ENCODE peak calls at places on chromosomes 13 and 19, in ten cellular contexts. One of them, this sample, is unnamed.

GRCh38 chr19:35117017-35117570 is 1.5 kb downstream of the FXYD3 start:
- DNase-seq in progenitor cell of endocrine pancreas: no peak
- DNase-seq in AG04450: no peak
- DNase-seq in endodermal cell: no peak
- DNase-seq in suprapubic skin: no peak
- DNase-seq in AG04449: no peak
- DNase-seq in omental fat pad: no peak
- DNase-seq in cardiac fibroblast: no peak
- DNase-seq in type B pancreatic cell: no peak
- DNase-seq in Calu3: no peak
- DNase-seq in this sample: peak

GRCh38 chr19:55605637-55606470 is at the start of gene ZNF865:
- DNase-seq in progenitor cell of endocrine pancreas: no peak
- DNase-seq in AG04450: peak
- DNase-seq in endodermal cell: peak
- DNase-seq in suprapubic skin: peak
- DNase-seq in AG04449: no peak
- DNase-seq in omental fat pad: peak
- DNase-seq in cardiac fibroblast: peak
- DNase-seq in type B pancreatic cell: no peak
- DNase-seq in Calu3: peak
- DNase-seq in this sample: no peak

GRCh38 chr19:2286402-2287140 is 4.6 kb upstream of the PEAK3 start:
- DNase-seq in progenitor cell of endocrine pancreas: no peak
- DNase-seq in AG04450: no peak
- DNase-seq in endodermal cell: no peak
- DNase-seq in suprapubic skin: no peak
- DNase-seq in AG04449: no peak
- DNase-seq in omental fat pad: no peak
- DNase-seq in cardiac fibroblast: no peak
- DNase-seq in type B pancreatic cell: no peak
- DNase-seq in Calu3: no peak
- DNase-seq in this sample: no peak

GRCh38 chr13:47039106-47039505 is 142.3 kb upstream of the HTR2A start:
- DNase-seq in progenitor cell of endocrine pancreas: no peak
- DNase-seq in AG04450: peak
- DNase-seq in endodermal cell: no peak
- DNase-seq in suprapubic skin: no peak
- DNase-seq in AG04449: peak
- DNase-seq in omental fat pad: no peak
- DNase-seq in cardiac fibroblast: peak
- DNase-seq in type B pancreatic cell: no peak
- DNase-seq in Calu3: no peak
- DNase-seq in this sample: no peak

GRCh38 chr13:113930711-113931637 is 42.9 kb downstream of the C13orf46 start:
- DNase-seq in progenitor cell of endocrine pancreas: no peak
- DNase-seq in AG04450: no peak
- DNase-seq in endodermal cell: peak
- DNase-seq in suprapubic skin: peak
- DNase-seq in AG04449: no peak
- DNase-seq in omental fat pad: peak
- DNase-seq in cardiac fibroblast: no peak
- DNase-seq in type B pancreatic cell: peak
- DNase-seq in Calu3: no peak
- DNase-seq in this sample: no peak

GRCh38 chr19:611506-611869 is 21.8 kb downstream of the HCN2 start:
- DNase-seq in progenitor cell of endocrine pancreas: no peak
- DNase-seq in AG04450: peak
- DNase-seq in endodermal cell: no peak
- DNase-seq in suprapubic skin: no peak
- DNase-seq in AG04449: peak
- DNase-seq in omental fat pad: no peak
- DNase-seq in cardiac fibroblast: peak
- DNase-seq in type B pancreatic cell: no peak
- DNase-seq in Calu3: no peak
- DNase-seq in this sample: no peak

GRCh38 chr13:95403349-95404140 is 102.3 kb upstream of the ABCC4 start:
- DNase-seq in progenitor cell of endocrine pancreas: no peak
- DNase-seq in AG04450: no peak
- DNase-seq in endodermal cell: peak
- DNase-seq in suprapubic skin: no peak
- DNase-seq in AG04449: no peak
- DNase-seq in omental fat pad: no peak
- DNase-seq in cardiac fibroblast: no peak
- DNase-seq in type B pancreatic cell: no peak
- DNase-seq in Calu3: no peak
- DNase-seq in this sample: no peak

GRCh38 chr13:95530178-95530577 is 22.3 kb upstream of the CLDN10 start:
- DNase-seq in progenitor cell of endocrine pancreas: no peak
- DNase-seq in AG04450: no peak
- DNase-seq in endodermal cell: no peak
- DNase-seq in suprapubic skin: no peak
- DNase-seq in AG04449: no peak
- DNase-seq in omental fat pad: no peak
- DNase-seq in cardiac fibroblast: peak
- DNase-seq in type B pancreatic cell: no peak
- DNase-seq in Calu3: no peak
- DNase-seq in this sample: no peak

GRCh38 chr13:48853381-48854102 is 122.2 kb upstream of the FNDC3A start:
- DNase-seq in progenitor cell of endocrine pancreas: no peak
- DNase-seq in AG04450: no peak
- DNase-seq in endodermal cell: no peak
- DNase-seq in suprapubic skin: no peak
- DNase-seq in AG04449: no peak
- DNase-seq in omental fat pad: no peak
- DNase-seq in cardiac fibroblast: peak
- DNase-seq in type B pancreatic cell: no peak
- DNase-seq in Calu3: no peak
- DNase-seq in this sample: no peak

GRCh38 chr13:112958127-112958989 is 10.7 kb upstream of the MCF2L start:
- DNase-seq in progenitor cell of endocrine pancreas: no peak
- DNase-seq in AG04450: no peak
- DNase-seq in endodermal cell: peak
- DNase-seq in suprapubic skin: no peak
- DNase-seq in AG04449: no peak
- DNase-seq in omental fat pad: no peak
- DNase-seq in cardiac fibroblast: peak
- DNase-seq in type B pancreatic cell: no peak
- DNase-seq in Calu3: no peak
- DNase-seq in this sample: no peak

GRCh38 chr13:49443689-49444516 is at the start of the genes CAB39L and SETDB2:
- DNase-seq in progenitor cell of endocrine pancreas: peak
- DNase-seq in AG04450: peak
- DNase-seq in endodermal cell: peak
- DNase-seq in suprapubic skin: peak
- DNase-seq in AG04449: peak
- DNase-seq in omental fat pad: peak
- DNase-seq in cardiac fibroblast: peak
- DNase-seq in type B pancreatic cell: peak
- DNase-seq in Calu3: peak
- DNase-seq in this sample: peak

GRCh38 chr13:28564030-28564429 is 69.1 kb upstream of the FLT1 start:
- DNase-seq in progenitor cell of endocrine pancreas: no peak
- DNase-seq in AG04450: no peak
- DNase-seq in endodermal cell: no peak
- DNase-seq in suprapubic skin: no peak
- DNase-seq in AG04449: no peak
- DNase-seq in omental fat pad: no peak
- DNase-seq in cardiac fibroblast: no peak
- DNase-seq in type B pancreatic cell: no peak
- DNase-seq in Calu3: peak
- DNase-seq in this sample: no peak

GRCh38 chr13:91882918-91883317 is 484.5 kb downstream of the GPC5 start:
- DNase-seq in progenitor cell of endocrine pancreas: no peak
- DNase-seq in AG04450: no peak
- DNase-seq in endodermal cell: no peak
- DNase-seq in suprapubic skin: no peak
- DNase-seq in AG04449: no peak
- DNase-seq in omental fat pad: no peak
- DNase-seq in cardiac fibroblast: no peak
- DNase-seq in type B pancreatic cell: no peak
- DNase-seq in Calu3: no peak
- DNase-seq in this sample: no peak

GRCh38 chr13:19362946-19363510 is 181.4 kb upstream of the TUBA3C start:
- DNase-seq in progenitor cell of endocrine pancreas: no peak
- DNase-seq in AG04450: no peak
- DNase-seq in endodermal cell: no peak
- DNase-seq in suprapubic skin: no peak
- DNase-seq in AG04449: no peak
- DNase-seq in omental fat pad: no peak
- DNase-seq in cardiac fibroblast: no peak
- DNase-seq in type B pancreatic cell: no peak
- DNase-seq in Calu3: no peak
- DNase-seq in this sample: no peak

GRCh38 chr19:27679905-27680304 is 1533.0 kb downstream of the UQCRFS1 start:
- DNase-seq in progenitor cell of endocrine pancreas: no peak
- DNase-seq in AG04450: no peak
- DNase-seq in endodermal cell: peak
- DNase-seq in suprapubic skin: no peak
- DNase-seq in AG04449: no peak
- DNase-seq in omental fat pad: no peak
- DNase-seq in cardiac fibroblast: no peak
- DNase-seq in type B pancreatic cell: no peak
- DNase-seq in Calu3: no peak
- DNase-seq in this sample: no peak

GRCh38 chr13:79458436-79458835 is 22.5 kb upstream of the NDFIP2 start:
- DNase-seq in progenitor cell of endocrine pancreas: no peak
- DNase-seq in AG04450: no peak
- DNase-seq in endodermal cell: no peak
- DNase-seq in suprapubic skin: no peak
- DNase-seq in AG04449: no peak
- DNase-seq in omental fat pad: no peak
- DNase-seq in cardiac fibroblast: peak
- DNase-seq in type B pancreatic cell: no peak
- DNase-seq in Calu3: no peak
- DNase-seq in this sample: no peak

GRCh38 chr13:102903659-102904407 is 58.0 kb downstream of the ERCC5 start:
- DNase-seq in progenitor cell of endocrine pancreas: no peak
- DNase-seq in AG04450: no peak
- DNase-seq in endodermal cell: peak
- DNase-seq in suprapubic skin: no peak
- DNase-seq in AG04449: no peak
- DNase-seq in omental fat pad: no peak
- DNase-seq in cardiac fibroblast: peak
- DNase-seq in type B pancreatic cell: no peak
- DNase-seq in Calu3: no peak
- DNase-seq in this sample: no peak
- TF ChIP-seq CTCF in progenitor cell of endocrine pancreas: peak
- TF ChIP-seq CTCF in AG04450: peak
- TF ChIP-seq CTCF in endodermal cell: peak
- TF ChIP-seq CTCF in suprapubic skin: no peak
- TF ChIP-seq CTCF in AG04449: peak
- TF ChIP-seq CTCF in omental fat pad: no peak
- TF ChIP-seq CTCF in cardiac fibroblast: peak
- TF ChIP-seq CTCF in type B pancreatic cell: peak
- TF ChIP-seq CTCF in Calu3: no peak
- TF ChIP-seq CTCF in this sample: peak

GRCh38 chr13:71477735-71478134 is 389.3 kb downstream of the DACH1 start:
- DNase-seq in progenitor cell of endocrine pancreas: no peak
- DNase-seq in AG04450: no peak
- DNase-seq in endodermal cell: no peak
- DNase-seq in suprapubic skin: no peak
- DNase-seq in AG04449: no peak
- DNase-seq in omental fat pad: no peak
- DNase-seq in cardiac fibroblast: peak
- DNase-seq in type B pancreatic cell: no peak
- DNase-seq in Calu3: no peak
- DNase-seq in this sample: no peak
- TF ChIP-seq CTCF in progenitor cell of endocrine pancreas: peak
- TF ChIP-seq CTCF in AG04450: peak
- TF ChIP-seq CTCF in endodermal cell: peak
- TF ChIP-seq CTCF in suprapubic skin: no peak
- TF ChIP-seq CTCF in AG04449: no peak
- TF ChIP-seq CTCF in omental fat pad: no peak
- TF ChIP-seq CTCF in cardiac fibroblast: peak
- TF ChIP-seq CTCF in type B pancreatic cell: peak
- TF ChIP-seq CTCF in Calu3: no peak
- TF ChIP-seq CTCF in this sample: peak

GRCh38 chr19:53082929-53083328 is 20.3 kb downstream of the ZNF160 start:
- DNase-seq in progenitor cell of endocrine pancreas: no peak
- DNase-seq in AG04450: no peak
- DNase-seq in endodermal cell: no peak
- DNase-seq in suprapubic skin: no peak
- DNase-seq in AG04449: no peak
- DNase-seq in omental fat pad: no peak
- DNase-seq in cardiac fibroblast: no peak
- DNase-seq in type B pancreatic cell: no peak
- DNase-seq in Calu3: no peak
- DNase-seq in this sample: no peak

GRCh38 chr19:53078668-53079067 is 24.6 kb downstream of the ZNF160 start:
- DNase-seq in progenitor cell of endocrine pancreas: no peak
- DNase-seq in AG04450: no peak
- DNase-seq in endodermal cell: no peak
- DNase-seq in suprapubic skin: no peak
- DNase-seq in AG04449: no peak
- DNase-seq in omental fat pad: no peak
- DNase-seq in cardiac fibroblast: no peak
- DNase-seq in type B pancreatic cell: no peak
- DNase-seq in Calu3: no peak
- DNase-seq in this sample: no peak

GRCh38 chr19:53079313-53079924 is 23.8 kb downstream of the ZNF160 start:
- DNase-seq in progenitor cell of endocrine pancreas: no peak
- DNase-seq in AG04450: no peak
- DNase-seq in endodermal cell: no peak
- DNase-seq in suprapubic skin: no peak
- DNase-seq in AG04449: no peak
- DNase-seq in omental fat pad: no peak
- DNase-seq in cardiac fibroblast: no peak
- DNase-seq in type B pancreatic cell: no peak
- DNase-seq in Calu3: no peak
- DNase-seq in this sample: no peak

GRCh38 chr19:53076984-53077383 is 26.2 kb downstream of the ZNF160 start:
- DNase-seq in progenitor cell of endocrine pancreas: peak
- DNase-seq in AG04450: no peak
- DNase-seq in endodermal cell: peak
- DNase-seq in suprapubic skin: no peak
- DNase-seq in AG04449: no peak
- DNase-seq in omental fat pad: peak
- DNase-seq in cardiac fibroblast: peak
- DNase-seq in type B pancreatic cell: no peak
- DNase-seq in Calu3: no peak
- DNase-seq in this sample: peak
- TF ChIP-seq CTCF in progenitor cell of endocrine pancreas: peak
- TF ChIP-seq CTCF in AG04450: peak
- TF ChIP-seq CTCF in endodermal cell: peak
- TF ChIP-seq CTCF in suprapubic skin: no peak
- TF ChIP-seq CTCF in AG04449: peak
- TF ChIP-seq CTCF in omental fat pad: no peak
- TF ChIP-seq CTCF in cardiac fibroblast: peak
- TF ChIP-seq CTCF in type B pancreatic cell: peak
- TF ChIP-seq CTCF in Calu3: no peak
- TF ChIP-seq CTCF in this sample: peak

GRCh38 chr19:17725422-17726078 is 6.3 kb downstream of the MAP1S start:
- DNase-seq in progenitor cell of endocrine pancreas: no peak
- DNase-seq in AG04450: no peak
- DNase-seq in endodermal cell: peak
- DNase-seq in suprapubic skin: no peak
- DNase-seq in AG04449: no peak
- DNase-seq in omental fat pad: no peak
- DNase-seq in cardiac fibroblast: no peak
- DNase-seq in type B pancreatic cell: no peak
- DNase-seq in Calu3: no peak
- DNase-seq in this sample: no peak
- TF ChIP-seq CTCF in progenitor cell of endocrine pancreas: peak
- TF ChIP-seq CTCF in AG04450: no peak
- TF ChIP-seq CTCF in endodermal cell: peak
- TF ChIP-seq CTCF in suprapubic skin: no peak
- TF ChIP-seq CTCF in AG04449: peak
- TF ChIP-seq CTCF in omental fat pad: no peak
- TF ChIP-seq CTCF in cardiac fibroblast: peak
- TF ChIP-seq CTCF in type B pancreatic cell: peak
- TF ChIP-seq CTCF in Calu3: peak
- TF ChIP-seq CTCF in this sample: peak

This sample was measured in D721Med.